ENCODE peak calls at places on chromosomes 12 and 14, in nine cellular contexts. One of them, this sample, is unnamed.
A peak's percentile ranks its signal among the peaks of the same experiment; 100 is the strongest.

GRCh38 chr14:34137001-34137400 is 186.1 kb upstream of the EGLN3 start:
- DNase-seq in HCT116: no peak
- DNase-seq in spleen: no peak
- DNase-seq in HL-60: no peak
- DNase-seq in GM23338: no peak
- DNase-seq in endothelial cell of umbilical vein: no peak
- DNase-seq in upper lobe of left lung: no peak
- DNase-seq in stomach: no peak
- DNase-seq in sigmoid colon: no peak
- DNase-seq in this sample: no peak

GRCh38 chr14:88554458-88555286 is at the start of gene PTPN21:
- DNase-seq in endothelial cell of umbilical vein: peak; percentile 69
- DNase-seq in upper lobe of left lung: peak; percentile 75
- DNase-seq in spleen: peak; percentile 82
- DNase-seq in HL-60: no peak
- DNase-seq in HCT116: no peak
- DNase-seq in GM23338: peak; percentile 84
- DNase-seq in sigmoid colon: peak; percentile 88
- DNase-seq in stomach: peak; percentile 76
- DNase-seq in this sample: peak; percentile 85

GRCh38 chr12:25806271-25806670 is 152.2 kb upstream of the RASSF8 start:
- DNase-seq in GM23338: no peak
- DNase-seq in endothelial cell of umbilical vein: no peak
- DNase-seq in HL-60: no peak
- DNase-seq in stomach: no peak
- DNase-seq in spleen: no peak
- DNase-seq in upper lobe of left lung: no peak
- DNase-seq in HCT116: no peak
- DNase-seq in sigmoid colon: no peak
- DNase-seq in this sample: no peak

GRCh38 chr12:131242741-131243496 is 289.2 kb downstream of the ADGRD1 start:
- DNase-seq in endothelial cell of umbilical vein: no peak
- DNase-seq in stomach: no peak
- DNase-seq in HCT116: peak; percentile 94
- DNase-seq in upper lobe of left lung: no peak
- DNase-seq in sigmoid colon: no peak
- DNase-seq in spleen: peak; percentile 29
- DNase-seq in GM23338: peak; percentile 64
- DNase-seq in HL-60: peak; percentile 7
- DNase-seq in this sample: no peak

GRCh38 chr12:27013606-27014084 is 539 bp downstream of the TM7SF3 start:
- DNase-seq in endothelial cell of umbilical vein: peak; percentile 55
- DNase-seq in stomach: no peak
- DNase-seq in upper lobe of left lung: no peak
- DNase-seq in GM23338: peak; percentile 20
- DNase-seq in spleen: no peak
- DNase-seq in HCT116: no peak
- DNase-seq in sigmoid colon: no peak
- DNase-seq in HL-60: no peak
- DNase-seq in this sample: peak; percentile 76

GRCh38 chr12:5441497-5442236 is 9.8 kb downstream of the NTF3 start:
- DNase-seq in spleen: no peak
- DNase-seq in endothelial cell of umbilical vein: no peak
- DNase-seq in upper lobe of left lung: no peak
- DNase-seq in sigmoid colon: no peak
- DNase-seq in HL-60: no peak
- DNase-seq in HCT116: no peak
- DNase-seq in GM23338: peak; percentile 64
- DNase-seq in stomach: no peak
- DNase-seq in this sample: no peak

GRCh38 chr14:53148612-53149202 is 4.4 kb downstream of the DDHD1 start:
- DNase-seq in HCT116: no peak
- DNase-seq in sigmoid colon: no peak
- DNase-seq in HL-60: no peak
- DNase-seq in upper lobe of left lung: no peak
- DNase-seq in GM23338: no peak
- DNase-seq in stomach: no peak
- DNase-seq in endothelial cell of umbilical vein: no peak
- DNase-seq in spleen: no peak
- DNase-seq in this sample: no peak

GRCh38 chr14:73463411-73463810 is 5.1 kb upstream of the NUMB start:
- DNase-seq in spleen: peak; percentile 83
- DNase-seq in endothelial cell of umbilical vein: peak; percentile 86
- DNase-seq in HL-60: peak; percentile 88
- DNase-seq in GM23338: no peak
- DNase-seq in HCT116: no peak
- DNase-seq in upper lobe of left lung: peak; percentile 79
- DNase-seq in stomach: peak; percentile 33
- DNase-seq in sigmoid colon: peak; percentile 75
- DNase-seq in this sample: peak; percentile 73

GRCh38 chr12:108457006-108457733 is 57.9 kb upstream of the FICD start:
- DNase-seq in HL-60: peak; percentile 12
- DNase-seq in spleen: no peak
- DNase-seq in sigmoid colon: no peak
- DNase-seq in GM23338: peak; percentile 91
- DNase-seq in stomach: no peak
- DNase-seq in endothelial cell of umbilical vein: peak; percentile 51
- DNase-seq in HCT116: peak; percentile 33
- DNase-seq in upper lobe of left lung: no peak
- DNase-seq in this sample: no peak

GRCh38 chr12:22002430-22002829 is 43.6 kb upstream of the CMAS start:
- DNase-seq in sigmoid colon: no peak
- DNase-seq in HL-60: no peak
- DNase-seq in endothelial cell of umbilical vein: no peak
- DNase-seq in GM23338: no peak
- DNase-seq in spleen: no peak
- DNase-seq in upper lobe of left lung: no peak
- DNase-seq in stomach: no peak
- DNase-seq in HCT116: no peak
- DNase-seq in this sample: no peak

GRCh38 chr14:102140027-102140749 is 491 bp downstream of the WDR20 start:
- DNase-seq in spleen: peak; percentile 87
- DNase-seq in GM23338: peak; percentile 43
- DNase-seq in stomach: peak; percentile 41
- DNase-seq in endothelial cell of umbilical vein: peak; percentile 33
- DNase-seq in upper lobe of left lung: peak; percentile 44
- DNase-seq in HL-60: peak; percentile 29
- DNase-seq in sigmoid colon: peak; percentile 68
- DNase-seq in HCT116: no peak
- DNase-seq in this sample: peak; percentile 78

GRCh38 chr12:6778571-6779550 is 6.5 kb downstream of the LAG3 start:
- DNase-seq in GM23338: peak; percentile 99
- DNase-seq in stomach: peak; percentile 96
- DNase-seq in HL-60: peak; percentile 93
- DNase-seq in endothelial cell of umbilical vein: peak; percentile 94
- DNase-seq in HCT116: peak; percentile 81
- DNase-seq in upper lobe of left lung: peak; percentile 97
- DNase-seq in spleen: peak; percentile 96
- DNase-seq in sigmoid colon: peak; percentile 98
- DNase-seq in this sample: peak; percentile 97

GRCh38 chr12:12985817-12986408 is 14.2 kb downstream of the HEBP1 start:
- DNase-seq in endothelial cell of umbilical vein: peak; percentile 42
- DNase-seq in stomach: no peak
- DNase-seq in sigmoid colon: no peak
- DNase-seq in GM23338: peak; percentile 91
- DNase-seq in HCT116: peak; percentile 13
- DNase-seq in HL-60: no peak
- DNase-seq in spleen: no peak
- DNase-seq in upper lobe of left lung: peak; percentile 43
- DNase-seq in this sample: no peak

GRCh38 chr14:61178226-61179060 is 102.7 kb downstream of the TMEM30B start:
- DNase-seq in GM23338: no peak
- DNase-seq in upper lobe of left lung: no peak
- DNase-seq in HCT116: peak; percentile 83
- DNase-seq in stomach: no peak
- DNase-seq in endothelial cell of umbilical vein: peak; percentile 95
- DNase-seq in sigmoid colon: no peak
- DNase-seq in spleen: no peak
- DNase-seq in HL-60: no peak
- DNase-seq in this sample: no peak

GRCh38 chr12:69065804-69066203 is 132.8 kb upstream of the CPM start:
- DNase-seq in upper lobe of left lung: peak; percentile 68
- DNase-seq in GM23338: no peak
- DNase-seq in endothelial cell of umbilical vein: no peak
- DNase-seq in HL-60: no peak
- DNase-seq in spleen: no peak
- DNase-seq in HCT116: no peak
- DNase-seq in stomach: no peak
- DNase-seq in sigmoid colon: no peak
- DNase-seq in this sample: no peak

DNA sequence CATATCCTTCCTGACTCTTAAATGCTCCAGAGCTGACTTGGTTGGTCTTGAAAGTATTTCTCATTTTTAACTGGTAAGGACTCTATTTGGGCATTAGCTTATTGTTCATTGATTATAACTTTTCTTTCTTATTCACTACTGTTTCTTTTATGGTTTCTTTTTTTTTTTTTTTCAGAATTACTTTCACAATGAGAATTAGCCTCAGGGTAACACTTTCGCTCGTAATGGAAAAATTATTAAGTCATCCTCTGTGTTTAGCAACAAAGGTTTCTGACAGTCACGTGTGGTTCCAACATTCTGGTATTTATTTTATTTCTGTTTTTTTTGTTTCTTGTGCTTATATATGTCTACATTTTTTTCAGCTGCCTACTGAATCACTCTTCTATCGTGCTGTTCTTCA is 80.0 kb downstream of the METTL25 start:
- DNase-seq in GM23338: no peak
- DNase-seq in sigmoid colon: no peak
- DNase-seq in HCT116: no peak
- DNase-seq in upper lobe of left lung: no peak
- DNase-seq in endothelial cell of umbilical vein: no peak
- DNase-seq in stomach: no peak
- DNase-seq in spleen: no peak
- DNase-seq in HL-60: no peak
- DNase-seq in this sample: no peak
- TF ChIP-seq POLR2AphosphoS5 in GM23338: no peak
- TF ChIP-seq POLR2AphosphoS5 in sigmoid colon: no peak
- TF ChIP-seq POLR2AphosphoS5 in HCT116: no peak
- TF ChIP-seq POLR2AphosphoS5 in upper lobe of left lung: no peak
- TF ChIP-seq POLR2AphosphoS5 in endothelial cell of umbilical vein: no peak
- TF ChIP-seq POLR2AphosphoS5 in stomach: no peak
- TF ChIP-seq POLR2AphosphoS5 in spleen: no peak
- TF ChIP-seq POLR2AphosphoS5 in HL-60: no peak
- TF ChIP-seq POLR2AphosphoS5 in this sample: no peak

GRCh38 chr12:104724992-104725585 is 233.0 kb downstream of the SLC41A2 start:
- DNase-seq in spleen: no peak
- DNase-seq in HCT116: no peak
- DNase-seq in stomach: no peak
- DNase-seq in upper lobe of left lung: no peak
- DNase-seq in sigmoid colon: no peak
- DNase-seq in GM23338: no peak
- DNase-seq in HL-60: no peak
- DNase-seq in endothelial cell of umbilical vein: no peak
- DNase-seq in this sample: no peak
- TF ChIP-seq POLR2AphosphoS5 in spleen: no peak
- TF ChIP-seq POLR2AphosphoS5 in HCT116: no peak
- TF ChIP-seq POLR2AphosphoS5 in stomach: no peak
- TF ChIP-seq POLR2AphosphoS5 in upper lobe of left lung: no peak
- TF ChIP-seq POLR2AphosphoS5 in sigmoid colon: no peak
- TF ChIP-seq POLR2AphosphoS5 in GM23338: no peak
- TF ChIP-seq POLR2AphosphoS5 in HL-60: no peak
- TF ChIP-seq POLR2AphosphoS5 in endothelial cell of umbilical vein: no peak
- TF ChIP-seq POLR2AphosphoS5 in this sample: no peak

GRCh38 chr12:110726708-110727369 is 15.9 kb downstream of the PPP1CC start:
- DNase-seq in endothelial cell of umbilical vein: no peak
- DNase-seq in HL-60: no peak
- DNase-seq in spleen: no peak
- DNase-seq in GM23338: no peak
- DNase-seq in upper lobe of left lung: no peak
- DNase-seq in sigmoid colon: no peak
- DNase-seq in stomach: no peak
- DNase-seq in HCT116: no peak
- DNase-seq in this sample: no peak

GRCh38 chr12:110731479-110731878 is 11.2 kb downstream of the PPP1CC start:
- DNase-seq in GM23338: no peak
- DNase-seq in stomach: no peak
- DNase-seq in endothelial cell of umbilical vein: no peak
- DNase-seq in HCT116: no peak
- DNase-seq in spleen: no peak
- DNase-seq in upper lobe of left lung: no peak
- DNase-seq in sigmoid colon: no peak
- DNase-seq in HL-60: no peak
- DNase-seq in this sample: no peak

GRCh38 chr12:110726018-110726417 is 16.7 kb downstream of the PPP1CC start:
- DNase-seq in sigmoid colon: no peak
- DNase-seq in HCT116: no peak
- DNase-seq in spleen: no peak
- DNase-seq in endothelial cell of umbilical vein: no peak
- DNase-seq in upper lobe of left lung: no peak
- DNase-seq in HL-60: no peak
- DNase-seq in stomach: no peak
- DNase-seq in GM23338: no peak
- DNase-seq in this sample: no peak

GRCh38 chr12:110725267-110725666 is 17.4 kb downstream of the PPP1CC start:
- DNase-seq in GM23338: no peak
- DNase-seq in sigmoid colon: no peak
- DNase-seq in HL-60: no peak
- DNase-seq in endothelial cell of umbilical vein: no peak
- DNase-seq in HCT116: no peak
- DNase-seq in stomach: no peak
- DNase-seq in upper lobe of left lung: no peak
- DNase-seq in spleen: no peak
- DNase-seq in this sample: no peak

GRCh38 chr12:110728628-110729027 is 14.1 kb downstream of the PPP1CC start:
- DNase-seq in sigmoid colon: no peak
- DNase-seq in HL-60: no peak
- DNase-seq in upper lobe of left lung: no peak
- DNase-seq in GM23338: no peak
- DNase-seq in spleen: no peak
- DNase-seq in stomach: no peak
- DNase-seq in HCT116: no peak
- DNase-seq in endothelial cell of umbilical vein: no peak
- DNase-seq in this sample: no peak
- TF ChIP-seq POLR2AphosphoS5 in sigmoid colon: no peak
- TF ChIP-seq POLR2AphosphoS5 in HL-60: no peak
- TF ChIP-seq POLR2AphosphoS5 in upper lobe of left lung: no peak
- TF ChIP-seq POLR2AphosphoS5 in GM23338: no peak
- TF ChIP-seq POLR2AphosphoS5 in spleen: no peak
- TF ChIP-seq POLR2AphosphoS5 in stomach: no peak
- TF ChIP-seq POLR2AphosphoS5 in HCT116: no peak
- TF ChIP-seq POLR2AphosphoS5 in endothelial cell of umbilical vein: no peak
- TF ChIP-seq POLR2AphosphoS5 in this sample: no peak

DNA sequence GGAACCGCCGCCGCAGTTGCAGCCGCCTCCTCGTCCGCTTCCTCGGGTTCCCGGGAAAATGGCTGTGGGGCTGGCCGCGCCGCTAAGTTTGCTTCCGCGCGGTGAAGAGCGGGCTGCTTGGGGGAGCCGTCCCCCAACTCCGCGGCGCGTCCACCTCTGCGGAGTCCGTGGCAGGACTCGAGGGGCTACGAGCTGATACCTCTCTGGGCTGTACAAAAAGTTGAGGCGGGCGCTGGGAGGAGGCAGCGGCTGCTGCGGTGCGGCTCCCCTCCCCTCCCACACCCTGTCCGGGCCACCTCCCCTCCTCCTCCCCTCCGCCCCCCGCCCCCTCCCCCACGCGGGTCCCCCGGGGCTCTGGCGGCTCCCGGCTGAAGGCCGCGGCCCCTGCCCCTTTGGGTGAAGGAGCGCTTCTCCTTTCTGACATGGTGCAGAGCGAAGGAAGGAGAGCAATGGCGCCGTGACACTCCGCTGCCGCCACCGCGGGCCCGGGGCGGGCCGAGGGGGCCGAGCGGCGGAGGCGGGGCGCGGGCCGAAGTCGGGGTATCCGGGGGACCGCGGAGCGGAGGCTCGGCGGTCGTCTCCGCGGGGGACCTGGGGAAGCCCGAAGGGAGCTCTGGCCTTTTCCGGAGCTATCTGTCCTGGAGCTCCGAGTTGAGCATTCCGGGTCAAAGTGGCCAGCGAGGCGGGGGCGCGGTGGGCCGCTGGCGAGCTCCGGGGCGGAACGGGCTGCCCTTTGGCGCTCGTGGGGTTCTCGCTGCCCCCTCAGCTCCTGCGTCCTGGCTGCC is 717 bp downstream of the ARID4A start:
- DNase-seq in HL-60: no peak
- DNase-seq in endothelial cell of umbilical vein: peak; percentile 18
- DNase-seq in spleen: peak; percentile 91
- DNase-seq in upper lobe of left lung: peak; percentile 31
- DNase-seq in sigmoid colon: peak; percentile 72
- DNase-seq in stomach: peak; percentile 30
- DNase-seq in HCT116: no peak
- DNase-seq in GM23338: peak; percentile 53
- DNase-seq in this sample: no peak
- TF ChIP-seq POLR2AphosphoS5 in HL-60: no peak
- TF ChIP-seq POLR2AphosphoS5 in endothelial cell of umbilical vein: no peak
- TF ChIP-seq POLR2AphosphoS5 in spleen: no peak
- TF ChIP-seq POLR2AphosphoS5 in upper lobe of left lung: no peak
- TF ChIP-seq POLR2AphosphoS5 in sigmoid colon: no peak
- TF ChIP-seq POLR2AphosphoS5 in stomach: no peak
- TF ChIP-seq POLR2AphosphoS5 in HCT116: peak; percentile 23
- TF ChIP-seq POLR2AphosphoS5 in GM23338: peak; percentile 6
- TF ChIP-seq POLR2AphosphoS5 in this sample: no peak

This sample was measured in suprapubic skin.